ENCODE peak calls at places on chromosomes 11 and 22, in six cellular contexts. P is AG10803; A is activated CD4-positive, alpha-beta T cell treated with anti-CD3 and anti-CD28 coated beads, Interleukin-2, amount 50 U/mL, for 4 hours; L is hepatic stellate cell; Y is iris pigment epithelial cell; R is right atrium auricular region. Q is an unnamed sample.

GRCh38 chr22:37892566-37893338 is 13.3 kb upstream of the MICALL1 start:
- DNase-seq in A (no peak), R (no peak), P (peak), L (no peak), Y (no peak), Q (no peak)

GRCh38 chr22:17098379-17098819 is 13.6 kb downstream of the IL17RA start:
- DNase-seq in A (no peak), R (no peak), Y (peak), P (no peak), L (no peak), Q (no peak)

GRCh38 chr22:49008682-49009235 is 818.9 kb downstream of the BRD1 start:
- DNase-seq in A (no peak), Y (no peak), P (no peak), L (no peak), R (peak), Q (no peak)

GRCh38 chr22:48782817-48783511 is 1044.7 kb downstream of the BRD1 start:
- DNase-seq in L (no peak), Y (no peak), R (peak), P (no peak), A (no peak), Q (no peak)

GRCh38 chr11:34346551-34346950 is 11.3 kb downstream of the ABTB2 start:
- DNase-seq in A (no peak), P (peak), R (no peak), Y (peak), L (peak), Q (peak)

GRCh38 chr11:111206472-111206871 is 39.1 kb upstream of the POU2AF2 start:
- DNase-seq in P (peak), R (no peak), Y (peak), L (peak), A (no peak), Q (peak)

GRCh38 chr22:23574877-23575276 is 5.2 kb downstream of the IGLL1 start:
- DNase-seq in Y (no peak), L (no peak), A (no peak), R (no peak), P (no peak), Q (no peak)

GRCh38 chr11:125228425-125228824 is 63.9 kb downstream of the PKNOX2 start:
- DNase-seq in P (no peak), Y (no peak), L (no peak), R (no peak), A (no peak), Q (no peak)

GRCh38 chr22:30420401-30421178 is 5.0 kb upstream of the MTFP1 start:
- DNase-seq in L (peak), Y (peak), P (peak), R (no peak), A (no peak), Q (peak)

GRCh38 chr11:86578727-86579405 is 93.5 kb downstream of the ME3 start:
- DNase-seq in L (no peak), Y (no peak), A (no peak), R (no peak), P (no peak), Q (no peak)

GRCh38 chr11:2200957-2201519 is 29.4 kb upstream of the TH start:
- DNase-seq in Y (no peak), R (no peak), L (no peak), P (no peak), A (no peak), Q (no peak)

GRCh38 chr22:22230438-22230837 is 14.1 kb upstream of the VPREB1 start:
- DNase-seq in L (no peak), R (peak), P (no peak), Y (no peak), A (no peak), Q (no peak)

GRCh38 chr11:57410287-57410686 is 16.6 kb downstream of the SLC43A3 start:
- DNase-seq in Y (peak), R (no peak), P (peak), A (no peak), L (no peak), Q (peak)

GRCh38 chr22:25388866-25389540 is 169.6 kb downstream of the CRYBB2 start:
- DNase-seq in R (no peak), Y (no peak), A (no peak), L (no peak), P (no peak), Q (no peak)

GRCh38 chr11:17431139-17431538 is 42.7 kb upstream of the KCNJ11 start:
- DNase-seq in L (no peak), P (no peak), A (no peak), R (no peak), Y (no peak), Q (no peak)

GRCh38 chr11:126317681-126318641 is 14.1 kb downstream of the DCPS start:
- DNase-seq in Y (peak), P (peak), L (peak), R (peak), A (no peak), Q (peak)

GRCh38 chr22:38203090-38203810 is 1.5 kb downstream of the MAFF start:
- DNase-seq in P (no peak), L (no peak), Y (no peak), A (no peak), R (no peak), Q (peak)

GRCh38 chr11:64291746-64292457 is 800 bp downstream of the KCNK4 start:
- DNase-seq in L (no peak), Y (no peak), A (no peak), R (no peak), P (no peak), Q (no peak)

GRCh38 chr22:37053310-37054077 is 2.0 kb downstream of the KCTD17 start:
- DNase-seq in A (no peak), L (no peak), R (peak), Y (no peak), P (peak), Q (peak)

GRCh38 chr11:2287102-2287501 is 14.6 kb downstream of the C11orf21 start:
- DNase-seq in L (no peak), P (no peak), R (peak), A (no peak), Y (no peak), Q (no peak)

GRCh38 chr22:23467721-23468294 is 112.3 kb downstream of the IGLL1 start:
- DNase-seq in P (no peak), R (no peak), Y (no peak), L (no peak), A (no peak), Q (no peak)

GRCh38 chr11:101848262-101848661 is 66.5 kb upstream of the CEP126 start:
- DNase-seq in L (no peak), P (peak), A (no peak), Y (peak), R (no peak), Q (peak)

GRCh38 chr11:12523180-12523924 is 146.0 kb downstream of the PARVA start:
- DNase-seq in L (no peak), Y (no peak), A (no peak), R (no peak), P (no peak), Q (no peak)

GRCh38 chr11:134069996-134070845 is 1.3 kb downstream of the JAM3 start:
- DNase-seq in A (no peak), P (no peak), R (no peak), L (no peak), Y (no peak), Q (no peak)

GRCh38 chr11:44421090-44421675 is 111.2 kb upstream of the ALX4 start:
- DNase-seq in P (no peak), Y (no peak), R (no peak), A (no peak), L (no peak), Q (no peak)

GRCh38 chr22:26884921-26885320 is 227.5 kb downstream of the MIAT start:
- DNase-seq in Y (no peak), P (peak), A (no peak), R (peak), L (no peak), Q (peak)

GRCh38 chr11:45110562-45110961 is 35.9 kb upstream of the PRDM11 start:
- DNase-seq in A (no peak), R (no peak), Y (peak), L (peak), P (peak), Q (peak)

GRCh38 chr11:128208329-128209220 is 378.8 kb downstream of the ETS1 start:
- DNase-seq in R (no peak), A (no peak), L (peak), P (peak), Y (peak), Q (peak)

GRCh38 chr11:83628622-83629347 is 342.6 kb upstream of the CCDC90B start:
- DNase-seq in P (no peak), R (no peak), Y (no peak), A (no peak), L (no peak), Q (no peak)

GRCh38 chr11:69215784-69216415 is 60.2 kb downstream of the SMIM38 start:
- DNase-seq in A (no peak), L (peak), P (peak), Y (peak), R (no peak), Q (peak)

GRCh38 chr22:39530692-39531331 is 1.7 kb downstream of the RPS19BP1 start:
- DNase-seq in A (no peak), Y (peak), L (peak), R (no peak), P (peak), Q (no peak)